ENCODE peak calls at places on chromosomes 13 and 19, in four cellular contexts. J, C, L and I are unnamed samples. For H3K9me3, the result is how much of the 10 kb centered on the place peaks cover.

GRCh38 chr19:9836021-9836420 is 903 bp downstream of the PIN1 start:
- DNase-seq in J (no peak), C (peak), L (no peak), I (no peak)

GRCh38 chr13:38743499-38743898 is 56.6 kb downstream of the FREM2 start:
- DNase-seq in J (no peak), C (no peak), L (no peak), I (no peak)

GRCh38 chr13:104980571-104980970 is 1554.9 kb downstream of the EFNB2 start:
- DNase-seq in J (no peak), C (no peak), L (no peak), I (no peak)

GRCh38 chr13:26474286-26474685 is 83.2 kb upstream of the WASF3 start:
- DNase-seq in J (no peak), C (no peak), L (no peak), I (no peak)

GRCh38 chr13:41130356-41130755 is 2.2 kb downstream of the KBTBD6 start:
- DNase-seq in J (no peak), C (no peak), L (no peak), I (no peak)

GRCh38 chr13:97220151-97220900 is 1.8 kb upstream of the MBNL2 start:
- DNase-seq in J (no peak), C (no peak), L (no peak), I (no peak)

GRCh38 chr13:72469932-72470331 is 257.5 kb downstream of the MZT1 start:
- DNase-seq in J (no peak), C (no peak), L (no peak), I (no peak)

GRCh38 chr19:36207605-36208252 is 6.7 kb downstream of the ZNF565 start:
- DNase-seq in J (no peak), C (peak), L (no peak), I (no peak)

GRCh38 chr13:94548382-94549240 is 47.3 kb downstream of the TGDS start:
- DNase-seq in J (no peak), C (peak), L (no peak), I (no peak)

GRCh38 chr19:18102916-18103542 is 5.5 kb downstream of the MAST3 start:
- DNase-seq in J (no peak), C (no peak), L (no peak), I (no peak)

GRCh38 chr19:46728693-46729339 is 11.9 kb upstream of the PRKD2 start:
- DNase-seq in J (no peak), C (peak), L (peak), I (peak)

GRCh38 chr19:2507109-2507508 is 31.2 kb downstream of the GADD45B start:
- DNase-seq in J (peak), C (peak), L (no peak), I (no peak)

GRCh38 chr19:3710265-3710812 is 2.2 kb downstream of the TJP3 start:
- DNase-seq in J (peak), C (no peak), L (peak), I (no peak)

GRCh38 chr13:102260256-102260655 is 141.6 kb downstream of the FGF14 start:
- DNase-seq in J (no peak), C (no peak), L (no peak), I (no peak)

GRCh38 chr13:66657165-66657895 is 572.8 kb downstream of the PCDH9 start:
- DNase-seq in J (peak), C (no peak), L (peak), I (no peak)

GRCh38 chr13:46006688-46007452 is 45.7 kb downstream of the ZC3H13 start:
- DNase-seq in J (no peak), C (no peak), L (no peak), I (no peak)

GRCh38 chr19:37401078-37401477 is 30.2 kb downstream of the ZNF527 start:
- DNase-seq in J (no peak), C (no peak), L (no peak), I (no peak)
- H3K9me3 ChIP-seq in J (half or more), C (half or more), L (half or more), I (under half)

DNA sequence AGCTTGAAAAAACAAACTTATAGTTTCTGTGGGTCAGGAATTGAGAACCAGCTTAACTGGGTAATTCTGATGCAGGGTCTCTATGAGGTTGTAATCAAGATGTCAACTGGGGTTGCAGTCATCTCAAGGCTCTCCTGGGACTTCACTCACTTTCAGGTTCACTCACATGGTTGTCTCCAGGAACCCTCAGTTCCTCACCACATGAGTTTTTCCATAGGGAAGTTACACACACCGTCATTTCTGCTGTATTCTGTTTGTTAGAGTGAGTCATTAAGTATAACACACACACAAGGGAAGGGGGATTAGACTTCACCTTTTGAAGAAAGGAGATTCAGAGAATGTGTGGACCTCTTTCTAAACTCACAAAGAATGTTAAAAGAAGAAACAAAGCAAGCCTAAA is 34.9 kb upstream of the MLNR start:
- DNase-seq in J (no peak), C (no peak), L (no peak), I (no peak)
- H3K9me3 ChIP-seq in J (under half), C (under half), L (under half), I (under half)

DNA sequence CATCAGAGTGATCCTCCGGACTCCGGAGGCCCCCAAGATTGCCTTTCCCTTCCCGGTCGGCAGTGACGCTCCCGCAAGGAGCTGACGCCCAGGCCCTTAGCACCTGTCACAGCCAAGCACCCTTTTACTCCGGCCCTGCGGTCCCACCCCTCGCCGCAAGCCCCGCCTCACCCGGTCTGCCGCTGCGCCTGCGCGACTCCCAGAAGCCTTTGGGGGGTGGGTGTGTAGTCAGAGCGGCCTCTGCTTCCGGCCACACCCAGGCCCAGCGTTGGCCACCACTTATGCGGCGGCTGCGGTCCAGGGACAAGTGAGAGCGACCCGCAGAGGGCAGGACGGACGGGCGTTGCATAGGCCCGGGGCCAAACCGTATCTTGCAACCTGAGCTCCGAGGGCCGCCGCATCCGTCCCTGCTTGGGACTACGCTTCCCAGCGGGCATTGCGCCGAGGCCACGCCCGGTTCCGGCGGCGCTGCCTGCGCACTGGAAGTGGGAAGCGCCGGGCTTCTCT is 441 bp upstream of the ZFP28 start:
- DNase-seq in J (peak), C (no peak), L (peak), I (peak)
- H3K9me3 ChIP-seq in J (half or more), C (half or more), L (half or more), I (under half)

DNA sequence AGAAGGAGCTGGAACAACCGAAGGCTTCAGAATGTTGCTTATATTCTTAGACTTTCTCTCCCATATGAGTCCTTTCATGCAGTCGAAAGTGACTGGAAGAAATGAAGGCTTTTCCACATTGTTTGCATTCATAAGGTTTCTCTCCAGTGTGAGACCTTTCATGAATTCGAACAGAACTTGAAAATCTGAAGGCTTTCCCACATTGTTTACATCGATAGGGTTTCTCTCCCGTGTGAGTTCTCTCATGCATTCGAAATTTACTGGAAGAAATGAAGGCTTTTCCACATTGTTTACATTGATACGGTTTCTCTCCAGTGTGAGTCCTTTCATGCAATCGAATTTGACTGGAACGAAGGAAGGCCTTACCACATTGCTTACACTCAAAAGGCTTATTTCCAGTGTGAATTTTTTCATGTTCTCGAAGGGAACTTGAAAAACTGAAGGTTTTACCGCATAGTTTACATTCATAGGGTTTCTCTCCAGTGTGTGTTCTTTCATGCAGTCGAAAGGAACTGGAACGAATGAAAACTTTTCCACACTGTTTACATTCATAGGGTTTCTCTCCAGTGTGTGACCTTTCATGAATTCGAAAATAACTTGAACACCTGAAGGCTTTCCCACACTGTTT is 21.5 kb downstream of the ZNF14 start:
- DNase-seq in J (no peak), C (peak), L (no peak), I (no peak)
- H3K9me3 ChIP-seq in J (half or more), C (half or more), L (half or more), I (half or more)